ENCODE peak calls at places on chromosome 22, in six cellular contexts. O is body of pancreas; X is naive thymus-derived CD4-positive, alpha-beta T cell; H is Kasumi-1; B is iPS-NIHi11; K is naive thymus-derived CD8-positive, alpha-beta T cell. D is an unnamed sample.

GRCh38 chr22:44369241-44369652 is 56.5 kb upstream of the SHISAL1 start:
- DNase-seq in B (peak; percentile 78), X (no peak), O (no peak), K (no peak), H (no peak), D (no peak)

GRCh38 chr22:31595271-31595670 is 66.7 kb downstream of the PISD start:
- DNase-seq in X (no peak), K (no peak), B (no peak), H (no peak), O (no peak), D (no peak)

GRCh38 chr22:46379301-46379930 is 43.9 kb downstream of the TRMU start:
- DNase-seq in B (no peak), H (no peak), X (no peak), K (no peak), O (peak; percentile 80), D (no peak)

GRCh38 chr22:39475902-39476301 is 19.1 kb downstream of the MGAT3 start:
- DNase-seq in X (no peak), O (no peak), B (no peak), K (no peak), H (no peak), D (no peak)

GRCh38 chr22:19038728-19039447 is 83.3 kb downstream of the DGCR2 start:
- DNase-seq in X (no peak), O (no peak), H (no peak), K (no peak), B (no peak), D (no peak)

GRCh38 chr22:43893266-43893665 is 1.5 kb upstream of the PNPLA5 start:
- DNase-seq in X (no peak), B (no peak), K (no peak), H (no peak), O (no peak), D (no peak)

GRCh38 chr22:22884010-22884887 is 3.4 kb upstream of the IGLL5 start:
- DNase-seq in K (peak; percentile 67), O (peak; percentile 67), H (peak; percentile 90), B (peak; percentile 88), X (peak; percentile 66), D (no peak)

GRCh38 chr22:25060522-25061071 is 108.1 kb downstream of the KIAA1671 start:
- DNase-seq in H (no peak), O (no peak), B (no peak), X (peak; percentile 34), K (no peak), D (no peak)

GRCh38 chr22:39567135-39567946 is 3.2 kb upstream of the CACNA1I start:
- DNase-seq in B (no peak), K (peak; percentile 32), O (no peak), H (no peak), X (peak; percentile 65), D (no peak)

GRCh38 chr22:32855023-32855756 is 53.7 kb downstream of the TIMP3 start:
- DNase-seq in X (no peak), O (no peak), H (no peak), B (no peak), K (no peak), D (no peak)

GRCh38 chr22:29225422-29226090 is 19.9 kb downstream of the EMID1 start:
- DNase-seq in O (peak; percentile 45), K (no peak), X (no peak), B (no peak), H (peak; percentile 4), D (no peak)

GRCh38 chr22:19473578-19473977 is 5.4 kb downstream of the UFD1 start:
- DNase-seq in K (no peak), H (no peak), B (no peak), X (no peak), O (no peak), D (no peak)

GRCh38 chr22:23565288-23565941 is 14.7 kb downstream of the IGLL1 start:
- DNase-seq in O (no peak), K (no peak), B (peak; percentile 56), H (peak; percentile 15), X (peak; percentile 5), D (no peak)

GRCh38 chr22:43110927-43111623 is 525 bp downstream of the BIK start:
- DNase-seq in X (peak; percentile 48), O (peak; percentile 68), H (no peak), B (peak; percentile 58), K (peak; percentile 61), D (no peak)

GRCh38 chr22:21632237-21632895 is at the start of gene CCDC116:
- DNase-seq in O (no peak), H (peak; percentile 87), K (peak; percentile 50), B (peak; percentile 78), X (no peak), D (no peak)

GRCh38 chr22:41324818-41325528 is 23.6 kb downstream of the ZC3H7B start:
- DNase-seq in O (no peak), H (no peak), B (no peak), X (no peak), K (no peak), D (no peak)

GRCh38 chr22:48885919-48886305 is 941.8 kb downstream of the BRD1 start:
- DNase-seq in K (no peak), B (no peak), H (no peak), O (no peak), X (no peak), D (no peak)

GRCh38 chr22:27477171-27477570 is 324.4 kb downstream of the MN1 start:
- DNase-seq in O (no peak), X (no peak), K (no peak), B (no peak), H (no peak), D (no peak)